ENCODE peak calls at places on chromosomes 12 and 14, in eight cellular contexts. O is activated naive CD8-positive, alpha-beta T cell treated with anti-CD3 and anti-CD28 coated beads, Interleukin-2, amount 10 ng/mL, durations not matched to agents 7 days and 5 days; H is EL; B is GM04504; R is cardiac muscle cell; I is upper lobe of left lung; A is activated naive CD4-positive, alpha-beta T cell; Q is GM10248. Y is an unnamed sample.

GRCh38 chr12:61554268-61555008 is 705.8 kb upstream of the USP15 start:
- DNase-seq in O (no peak), H (no peak), B (no peak), R (no peak), I (no peak), A (no peak), Q (no peak), Y (no peak)

GRCh38 chr12:11545438-11546330 is 103.8 kb upstream of the ETV6 start:
- DNase-seq in O (peak; percentile 70), H (peak; percentile 16), B (no peak), R (peak; percentile 14), I (no peak), A (peak; percentile 18), Q (peak; percentile 68), Y (peak; percentile 89)

GRCh38 chr12:100207311-100207710 is 6.7 kb downstream of the ACTR6 start:
- DNase-seq in O (no peak), H (no peak), B (no peak), R (no peak), I (no peak), A (no peak), Q (no peak), Y (no peak)

GRCh38 chr14:106277503-106277902 is 751.1 kb downstream of the TMEM121 start:
- DNase-seq in O (peak; percentile 52), H (no peak), B (no peak), R (no peak), I (peak; percentile 74), A (no peak), Q (peak; percentile 24), Y (no peak)

GRCh38 chr12:64577046-64577445 is 33.2 kb upstream of the RASSF3 start:
- DNase-seq in O (no peak), H (no peak), B (no peak), R (peak; percentile 41), I (no peak), A (no peak), Q (no peak), Y (no peak)

GRCh38 chr14:71905860-71906259 is 26.4 kb upstream of the RGS6 start:
- DNase-seq in O (no peak), H (no peak), B (no peak), R (no peak), I (no peak), A (no peak), Q (no peak), Y (no peak)

GRCh38 chr12:101691697-101692096 is 5.7 kb upstream of the CHPT1 start:
- DNase-seq in O (no peak), H (no peak), B (no peak), R (no peak), I (no peak), A (no peak), Q (no peak), Y (no peak)

GRCh38 chr12:48451372-48451771 is 21.0 kb upstream of the ANP32D start:
- DNase-seq in O (no peak), H (no peak), B (no peak), R (no peak), I (no peak), A (no peak), Q (no peak), Y (no peak)

GRCh38 chr12:131529196-131530040 is 181.5 kb upstream of the SFSWAP start:
- DNase-seq in O (no peak), H (no peak), B (no peak), R (no peak), I (no peak), A (no peak), Q (no peak), Y (no peak)

GRCh38 chr14:59688224-59689170 is 111.9 kb upstream of the CCDC175 start:
- DNase-seq in O (no peak), H (peak; percentile 57), B (peak; percentile 1), R (peak; percentile 57), I (no peak), A (no peak), Q (peak; percentile 34), Y (peak; percentile 35)

GRCh38 chr12:82299617-82300016 is 58.6 kb downstream of the CCDC59 start:
- DNase-seq in O (no peak), H (no peak), B (no peak), R (peak; percentile 65), I (no peak), A (no peak), Q (no peak), Y (no peak)

GRCh38 chr14:90839024-90839888 is 23.0 kb upstream of the TTC7B start:
- DNase-seq in O (no peak), H (peak; percentile 58), B (no peak), R (no peak), I (no peak), A (no peak), Q (no peak), Y (no peak)

GRCh38 chr12:3313655-3314305 is 177.2 kb upstream of the PRMT8 start:
- DNase-seq in O (no peak), H (peak; percentile 53), B (no peak), R (peak; percentile 45), I (no peak), A (no peak), Q (peak; percentile 57), Y (peak; percentile 15)

GRCh38 chr12:39990122-39991101 is 115.5 kb downstream of the SLC2A13 start:
- DNase-seq in O (peak; percentile 58), H (peak; percentile 39), B (peak; percentile 20), R (peak; percentile 61), I (no peak), A (peak; percentile 20), Q (peak; percentile 42), Y (peak; percentile 54)

GRCh38 chr12:113449839-113450238 is 21.8 kb downstream of the LHX5 start:
- DNase-seq in O (no peak), H (no peak), B (no peak), R (no peak), I (no peak), A (no peak), Q (no peak), Y (no peak)

GRCh38 chr14:30657606-30658163 is 35.6 kb downstream of the SCFD1 start:
- DNase-seq in O (no peak), H (no peak), B (no peak), R (no peak), I (no peak), A (no peak), Q (no peak), Y (no peak)

GRCh38 chr12:128269108-128269713 is 2.2 kb downstream of the TMEM132C start:
- DNase-seq in O (no peak), H (no peak), B (no peak), R (peak; percentile 4), I (no peak), A (no peak), Q (no peak), Y (no peak)

GRCh38 chr12:45192041-45192695 is 23.7 kb upstream of the ANO6 start:
- DNase-seq in O (no peak), H (peak; percentile 77), B (no peak), R (no peak), I (no peak), A (no peak), Q (peak; percentile 14), Y (no peak)